ENCODE peak calls at places on chromosomes 12 and 14, in nine cellular contexts. W, I, R, E, F, Z, K, L and X are unnamed samples.

GRCh38 chr14:64507376-64508156 is 3.0 kb downstream of the ZBTB1 start:
- DNase-seq in L (no peak), K (no peak), W (peak; percentile 47), F (no peak), Z (no peak), R (peak; percentile 21), E (no peak), I (no peak), X (no peak)

GRCh38 chr14:105487449-105487985 is 831 bp downstream of the CRIP1 start:
- DNase-seq in L (peak; percentile 81), E (peak; percentile 55), W (no peak), K (no peak), Z (no peak), F (peak; percentile 95), R (no peak), I (no peak), X (no peak)

GRCh38 chr14:70935135-70935534 is 27.9 kb downstream of the PCNX1 start:
- DNase-seq in I (no peak), L (no peak), R (no peak), Z (no peak), E (no peak), K (no peak), F (no peak), W (no peak), X (no peak)

GRCh38 chr12:64450711-64451486 is 1.0 kb upstream of the TBK1 start:
- DNase-seq in I (no peak), E (peak; percentile 78), F (peak; percentile 28), Z (no peak), W (no peak), L (no peak), R (no peak), K (no peak), X (no peak)

GRCh38 chr14:93536945-93537344 is 106.2 kb downstream of the UNC79 start:
- DNase-seq in F (no peak), I (no peak), Z (no peak), R (no peak), E (peak; percentile 32), K (no peak), L (no peak), W (no peak), X (no peak)

GRCh38 chr14:69154779-69155178 is 1.9 kb upstream of the DCAF5 start:
- DNase-seq in R (peak; percentile 58), F (no peak), E (peak; percentile 11), Z (no peak), W (no peak), K (peak; percentile 23), L (no peak), I (no peak), X (no peak)

GRCh38 chr12:44295958-44296623 is 460.2 kb downstream of the TMEM117 start:
- DNase-seq in K (no peak), Z (no peak), W (no peak), L (no peak), F (no peak), I (no peak), E (no peak), R (no peak), X (no peak)

GRCh38 chr12:45415393-45415817 is 199.5 kb downstream of the ANO6 start:
- DNase-seq in E (peak; percentile 70), L (no peak), W (peak; percentile 94), F (no peak), R (peak; percentile 36), I (no peak), K (no peak), Z (no peak), X (no peak)

GRCh38 chr12:92871121-92871520 is 58.0 kb downstream of the EEA1 start:
- DNase-seq in W (no peak), F (no peak), L (no peak), E (peak; percentile 49), Z (no peak), R (no peak), K (no peak), I (no peak), X (no peak)

GRCh38 chr12:128790653-128791373 is 32.9 kb downstream of the SLC15A4 start:
- DNase-seq in R (no peak), L (no peak), Z (no peak), F (peak; percentile 66), K (no peak), I (no peak), W (no peak), E (no peak), X (no peak)

GRCh38 chr12:15801770-15802393 is 12.7 kb upstream of the EPS8 start:
- DNase-seq in L (peak; percentile 34), E (no peak), F (no peak), K (no peak), W (no peak), I (no peak), R (no peak), Z (no peak), X (no peak)

GRCh38 chr12:19800884-19801283 is 361.6 kb downstream of the AEBP2 start:
- DNase-seq in K (no peak), R (no peak), F (no peak), L (no peak), I (no peak), E (no peak), Z (no peak), W (no peak), X (no peak)

GRCh38 chr12:54526800-54527630 is 22.4 kb upstream of the PDE1B start:
- DNase-seq in L (peak; percentile 25), W (no peak), F (no peak), K (peak; percentile 18), R (peak; percentile 22), Z (no peak), I (no peak), E (peak; percentile 63), X (no peak)

GRCh38 chr14:30822080-30822571 is 52.2 kb upstream of the COCH start:
- DNase-seq in F (no peak), W (no peak), Z (no peak), E (no peak), L (no peak), I (no peak), R (peak; percentile 45), K (no peak), X (no peak)

GRCh38 chr12:133120385-133121191 is 9.5 kb downstream of the ZNF891 start:
- DNase-seq in F (no peak), Z (no peak), L (no peak), E (peak; percentile 26), W (no peak), R (no peak), K (no peak), I (no peak), X (no peak)

GRCh38 chr12:109268896-109269295 is 40.2 kb downstream of the FOXN4 start:
- DNase-seq in Z (no peak), E (no peak), W (no peak), L (no peak), I (no peak), F (no peak), K (no peak), R (no peak), X (no peak)

GRCh38 chr12:21647179-21647578 is 10.5 kb downstream of the LDHB start:
- DNase-seq in Z (no peak), K (no peak), I (no peak), W (no peak), R (no peak), L (no peak), E (no peak), F (no peak), X (no peak)
- TF ChIP-seq POLR2A in Z (no peak), K (no peak), I (no peak), W (no peak), R (no peak), L (no peak), E (no peak), F (no peak), X (no peak)

GRCh38 chr12:79406993-79407392 is 283.8 kb downstream of the PAWR start:
- DNase-seq in E (no peak), F (no peak), Z (no peak), R (no peak), I (no peak), K (no peak), L (no peak), W (no peak), X (no peak)

GRCh38 chr12:79408665-79409064 is 282.1 kb downstream of the PAWR start:
- DNase-seq in F (no peak), I (no peak), W (no peak), E (no peak), L (no peak), K (no peak), R (no peak), Z (no peak), X (no peak)

GRCh38 chr12:79407671-79408622 is 282.8 kb downstream of the PAWR start:
- DNase-seq in K (peak; percentile 65), E (peak; percentile 44), R (peak; percentile 61), L (peak; percentile 69), F (no peak), Z (peak; percentile 54), I (peak; percentile 53), W (no peak), X (no peak)

GRCh38 chr12:79411791-79412190 is 279.0 kb downstream of the PAWR start:
- DNase-seq in R (no peak), E (no peak), L (no peak), K (no peak), I (no peak), F (no peak), Z (no peak), W (no peak), X (no peak)

GRCh38 chr12:79409562-79409961 is 281.2 kb downstream of the PAWR start:
- DNase-seq in E (no peak), I (no peak), Z (peak; percentile 60), L (no peak), R (no peak), F (no peak), W (no peak), K (no peak), X (no peak)
- H3K4me3 ChIP-seq in E (no peak overlapping the region), I (no peak overlapping the region), Z (no peak overlapping the region), L (no peak overlapping the region), R (no peak overlapping the region), F (no peak overlapping the region), W (no peak overlapping the region), K (no peak overlapping the region), X (no peak overlapping the region)

GRCh38 chr12:116765271-116765670 is 27.2 kb downstream of the RNFT2 start:
- DNase-seq in F (peak; percentile 4), Z (no peak), K (no peak), R (no peak), E (no peak), W (no peak), I (no peak), L (no peak), X (no peak)

GRCh38 chr12:116761499-116761898 is 23.4 kb downstream of the RNFT2 start:
- DNase-seq in K (no peak), E (no peak), R (no peak), Z (no peak), F (peak; percentile 19), W (no peak), I (no peak), L (no peak), X (no peak)

GRCh38 chr12:116760621-116761020 is 22.5 kb downstream of the RNFT2 start:
- DNase-seq in F (peak; percentile 12), W (no peak), Z (no peak), I (no peak), R (no peak), K (no peak), L (no peak), E (no peak), X (no peak)

GRCh38 chr12:116759783-116760581 is 21.9 kb downstream of the RNFT2 start:
- DNase-seq in I (no peak), E (no peak), F (peak; percentile 73), K (no peak), L (peak; percentile 20), Z (no peak), W (no peak), R (no peak), X (no peak)
- TF ChIP-seq POLR2A in I (no peak), E (no peak), F (no peak), K (no peak), L (no peak), Z (no peak), W (no peak), R (no peak), X (no peak)

GRCh38 chr14:89524412-89524811 is 107.4 kb upstream of the FOXN3 start:
- DNase-seq in Z (no peak), E (no peak), L (no peak), K (no peak), F (no peak), I (no peak), W (no peak), R (no peak), X (no peak)
- H3K4me3 ChIP-seq in Z (no peak overlapping the region), E (no peak overlapping the region), L (no peak overlapping the region), K (no peak overlapping the region), F (no peak overlapping the region), I (no peak overlapping the region), W (no peak overlapping the region), R (no peak overlapping the region), X (no peak overlapping the region)